ENCODE peak calls at places on chromosomes 12 and 14, in six cellular contexts. F is fibroblast of the aortic adventitia, P is lung microvascular endothelial cell, U is NCI-H345, H is putamen, V is stomach. E is an unnamed sample.

GRCh38 chr12:124904306-124905098 is 9.9 kb downstream of the UBC start:
- DNase-seq in P (peak), F (peak), V (peak), U (no peak), H (peak), E (no peak)

GRCh38 chr12:58819945-58820344 is 100.4 kb downstream of the LRIG3 start:
- DNase-seq in P (no peak), U (no peak), H (no peak), V (no peak), F (no peak), E (no peak)

GRCh38 chr14:89425931-89426330 is 8.9 kb upstream of the FOXN3 start:
- DNase-seq in V (no peak), P (peak), H (no peak), F (peak), U (no peak), E (no peak)

GRCh38 chr14:100683578-100683977 is 43.1 kb upstream of the DLK1 start:
- DNase-seq in P (no peak), H (no peak), V (no peak), F (no peak), U (no peak), E (no peak)

GRCh38 chr12:112185093-112185923 is 59.9 kb downstream of the TRAFD1 start:
- DNase-seq in P (no peak), U (no peak), F (no peak), H (peak), V (no peak), E (no peak)

GRCh38 chr12:24661657-24662096 is 287.2 kb downstream of the BCAT1 start:
- DNase-seq in V (peak), H (no peak), U (no peak), P (peak), F (peak), E (no peak)

GRCh38 chr14:88934231-88934898 is 109.9 kb downstream of the TTC8 start:
- DNase-seq in H (no peak), P (no peak), F (peak), U (no peak), V (no peak), E (no peak)

GRCh38 chr14:36513012-36513420 is 7.0 kb downstream of the NKX2-1 start:
- DNase-seq in V (no peak), P (no peak), H (no peak), U (peak), F (no peak), E (no peak)

GRCh38 chr12:58346032-58346632 is 404.8 kb downstream of the ATP23 start:
- DNase-seq in P (peak), H (peak), U (peak), F (peak), V (no peak), E (no peak)

GRCh38 chr12:25655702-25656101 is 102.6 kb upstream of the LMNTD1 start:
- DNase-seq in P (peak), U (no peak), F (no peak), V (no peak), H (no peak), E (no peak)

GRCh38 chr12:58425481-58426392 is 484.4 kb downstream of the ATP23 start:
- DNase-seq in V (peak), P (peak), U (peak), F (peak), H (peak), E (no peak)

GRCh38 chr14:99671230-99672224 is 12.6 kb upstream of the CYP46A1 start:
- DNase-seq in P (no peak), V (no peak), U (no peak), F (no peak), H (peak), E (no peak)

GRCh38 chr12:57342207-57342691 is 88.6 kb downstream of the R3HDM2 start:
- DNase-seq in H (peak), V (no peak), F (peak), P (no peak), U (no peak), E (no peak)

GRCh38 chr12:103571286-103571685 is 15.8 kb upstream of the STAB2 start:
- DNase-seq in V (peak), F (no peak), H (no peak), P (peak), U (peak), E (no peak)

GRCh38 chr14:105883066-105884005 is 357.0 kb downstream of the TMEM121 start:
- DNase-seq in F (no peak), P (no peak), U (no peak), V (peak), H (no peak), E (no peak)

GRCh38 chr12:122888232-122888752 is 7.6 kb downstream of the VPS37B start:
- DNase-seq in H (no peak), U (peak), V (peak), P (peak), F (peak), E (no peak)

GRCh38 chr12:65279387-65280112 is 1.1 kb downstream of the MSRB3 start:
- DNase-seq in H (peak), U (no peak), F (peak), P (no peak), V (no peak), E (no peak)

GRCh38 chr12:116529686-116530085 is 29.5 kb upstream of the MAP1LC3B2 start:
- DNase-seq in V (no peak), F (no peak), P (no peak), U (no peak), H (no peak), E (no peak)

GRCh38 chr12:104303538-104304151 is at the start of gene EID3:
- DNase-seq in U (no peak), V (peak), P (peak), F (peak), H (peak), E (peak)

GRCh38 chr12:8504351-8504750 is 9.0 kb upstream of the CLEC4D start:
- DNase-seq in V (no peak), F (peak), H (no peak), P (no peak), U (no peak), E (no peak)

GRCh38 chr12:67892289-67892688 is 97.0 kb upstream of the IFNG-AS1 start:
- DNase-seq in H (no peak), V (no peak), P (no peak), F (no peak), U (no peak), E (no peak)

GRCh38 chr12:24952389-24952788 is 3.5 kb upstream of the BCAT1 start:
- DNase-seq in H (no peak), P (no peak), V (no peak), F (no peak), U (no peak), E (no peak)

GRCh38 chr12:105018001-105018400 is 31.9 kb downstream of the NOPCHAP1 start:
- DNase-seq in V (no peak), P (no peak), F (no peak), U (no peak), H (no peak), E (no peak)

GRCh38 chr14:53531151-53531550 is 378.0 kb upstream of the DDHD1 start:
- DNase-seq in F (no peak), V (no peak), P (no peak), H (no peak), U (no peak), E (no peak)

GRCh38 chr14:75229923-75230792 is 48.5 kb upstream of the FOS start:
- DNase-seq in H (no peak), U (peak), P (peak), V (peak), F (peak), E (peak)

GRCh38 chr14:68564236-68564825 is 228.5 kb downstream of the ZFP36L1 start:
- DNase-seq in V (no peak), P (no peak), H (no peak), F (no peak), U (no peak), E (no peak)

GRCh38 chr14:80491131-80491530 is 279.8 kb upstream of the DIO2 start:
- DNase-seq in H (no peak), V (no peak), F (peak), P (no peak), U (peak), E (no peak)

GRCh38 chr12:40717576-40717975 is 25.3 kb downstream of the CNTN1 start:
- DNase-seq in H (no peak), P (no peak), U (no peak), F (no peak), V (no peak), E (no peak)

GRCh38 chr12:57620936-57621496 is 9.8 kb downstream of the ARHGEF25 start:
- DNase-seq in P (no peak), V (no peak), H (no peak), U (no peak), F (no peak), E (no peak)

GRCh38 chr14:60093606-60094005 is 1.9 kb downstream of the PCNX4 start:
- DNase-seq in V (no peak), F (peak), U (no peak), H (no peak), P (no peak), E (no peak)

GRCh38 chr14:68695326-68695768 is 97.5 kb downstream of the ZFP36L1 start:
- DNase-seq in V (no peak), H (no peak), F (peak), U (no peak), P (peak), E (no peak)

GRCh38 chr12:47779943-47780504 is 7.0 kb downstream of the SLC48A1 start:
- DNase-seq in V (no peak), P (no peak), F (no peak), H (no peak), U (no peak), E (no peak)